ENCODE peak calls at places on chromosome 16, in five cellular contexts. One of them, this sample, is unnamed.

GRCh38 chr16:10013364-10013763 is 168.9 kb downstream of the GRIN2A start:
- DNase-seq in aorta: no peak
- DNase-seq in iris pigment epithelial cell: no peak
- DNase-seq in amygdala: no peak
- DNase-seq in NCI-H1417: no peak
- DNase-seq in this sample: no peak

GRCh38 chr16:70691223-70692129 is 5.6 kb upstream of the MTSS2 start:
- DNase-seq in aorta: peak
- DNase-seq in iris pigment epithelial cell: peak
- DNase-seq in amygdala: peak
- DNase-seq in NCI-H1417: no peak
- DNase-seq in this sample: no peak

GRCh38 chr16:17301593-17302135 is 169.1 kb downstream of the XYLT1 start:
- DNase-seq in aorta: no peak
- DNase-seq in iris pigment epithelial cell: no peak
- DNase-seq in amygdala: no peak
- DNase-seq in NCI-H1417: no peak
- DNase-seq in this sample: no peak

GRCh38 chr16:87012954-87013938 is 303.9 kb downstream of the C16orf95 start:
- DNase-seq in aorta: no peak
- DNase-seq in iris pigment epithelial cell: no peak
- DNase-seq in amygdala: no peak
- DNase-seq in NCI-H1417: no peak
- DNase-seq in this sample: no peak

GRCh38 chr16:4700997-4701743 is 7.8 kb downstream of the NUDT16L1 start:
- DNase-seq in aorta: no peak
- DNase-seq in iris pigment epithelial cell: no peak
- DNase-seq in amygdala: no peak
- DNase-seq in NCI-H1417: no peak
- DNase-seq in this sample: no peak

GRCh38 chr16:68113059-68113757 is 28.0 kb downstream of the NFATC3 start:
- DNase-seq in aorta: no peak
- DNase-seq in iris pigment epithelial cell: no peak
- DNase-seq in amygdala: no peak
- DNase-seq in NCI-H1417: no peak
- DNase-seq in this sample: no peak

GRCh38 chr16:75333770-75334169 is 82.3 kb upstream of the BCAR1 start:
- DNase-seq in aorta: no peak
- DNase-seq in iris pigment epithelial cell: no peak
- DNase-seq in amygdala: no peak
- DNase-seq in NCI-H1417: no peak
- DNase-seq in this sample: no peak

GRCh38 chr16:28494141-28494851 is at the start of gene APOBR:
- DNase-seq in aorta: no peak
- DNase-seq in iris pigment epithelial cell: no peak
- DNase-seq in amygdala: no peak
- DNase-seq in NCI-H1417: no peak
- DNase-seq in this sample: peak

GRCh38 chr16:31713945-31714898 is 159.4 kb upstream of the ZNF267 start:
- DNase-seq in aorta: no peak
- DNase-seq in iris pigment epithelial cell: no peak
- DNase-seq in amygdala: no peak
- DNase-seq in NCI-H1417: no peak
- DNase-seq in this sample: peak

GRCh38 chr16:11621920-11622651 is 35.4 kb upstream of the LITAF start:
- DNase-seq in aorta: no peak
- DNase-seq in iris pigment epithelial cell: no peak
- DNase-seq in amygdala: no peak
- DNase-seq in NCI-H1417: no peak
- DNase-seq in this sample: peak

GRCh38 chr16:89843409-89844350 is 15.4 kb downstream of the SPIRE2 start:
- DNase-seq in aorta: no peak
- DNase-seq in iris pigment epithelial cell: no peak
- DNase-seq in amygdala: no peak
- DNase-seq in NCI-H1417: no peak
- DNase-seq in this sample: no peak

GRCh38 chr16:80460004-80460403 is 80.8 kb upstream of the DYNLRB2 start:
- DNase-seq in aorta: no peak
- DNase-seq in iris pigment epithelial cell: no peak
- DNase-seq in amygdala: no peak
- DNase-seq in NCI-H1417: no peak
- DNase-seq in this sample: no peak

GRCh38 chr16:24820522-24820921 is 25.2 kb upstream of the SLC5A11 start:
- DNase-seq in aorta: no peak
- DNase-seq in iris pigment epithelial cell: peak
- DNase-seq in amygdala: no peak
- DNase-seq in NCI-H1417: no peak
- DNase-seq in this sample: no peak

GRCh38 chr16:10971560-10971961 is 27.2 kb downstream of the CLEC16A start:
- DNase-seq in aorta: no peak
- DNase-seq in iris pigment epithelial cell: peak
- DNase-seq in amygdala: no peak
- DNase-seq in NCI-H1417: peak
- DNase-seq in this sample: peak

This sample was measured in immature natural killer cell.